ENCODE peak calls at places on chromosomes 5 and 9, in seven cellular contexts. T, E, A, Z, S, H and B are unnamed samples.
A peak's percentile ranks its signal among the peaks of the same experiment; 100 is the strongest.

GRCh38 chr5:103364074-103364473 is 105.5 kb downstream of the MACIR start:
- DNase-seq in T (peak; percentile 32), E (no peak), A (no peak), Z (no peak), S (no peak), H (no peak), B (no peak)

GRCh38 chr5:35857606-35858205 is 1.0 kb downstream of the IL7R start:
- DNase-seq in T (peak; percentile 91), E (no peak), A (no peak), Z (no peak), S (no peak), H (no peak), B (no peak)

GRCh38 chr9:110933350-110934001 is 104.8 kb downstream of the LPAR1 start:
- DNase-seq in T (no peak), E (no peak), A (no peak), Z (no peak), S (no peak), H (no peak), B (no peak)

GRCh38 chr9:133684461-133685361 is 48.5 kb downstream of the DBH start:
- DNase-seq in T (no peak), E (no peak), A (no peak), Z (no peak), S (no peak), H (no peak), B (no peak)

GRCh38 chr9:128371622-128372117 is 496 bp downstream of the URM1 start:
- DNase-seq in T (no peak), E (no peak), A (no peak), Z (no peak), S (no peak), H (no peak), B (no peak)

GRCh38 chr5:137843676-137844284 is 23.9 kb upstream of the MYOT start:
- DNase-seq in T (no peak), E (no peak), A (no peak), Z (no peak), S (no peak), H (no peak), B (no peak)

GRCh38 chr5:64165500-64166200 is at the start of gene RNF180:
- DNase-seq in T (no peak), E (peak; percentile 56), A (peak; percentile 67), Z (peak; percentile 30), S (peak; percentile 10), H (peak; percentile 76), B (peak; percentile 55)

GRCh38 chr5:10715605-10716004 is 45.4 kb downstream of the DAP start:
- DNase-seq in T (no peak), E (no peak), A (no peak), Z (no peak), S (no peak), H (no peak), B (no peak)

DNA sequence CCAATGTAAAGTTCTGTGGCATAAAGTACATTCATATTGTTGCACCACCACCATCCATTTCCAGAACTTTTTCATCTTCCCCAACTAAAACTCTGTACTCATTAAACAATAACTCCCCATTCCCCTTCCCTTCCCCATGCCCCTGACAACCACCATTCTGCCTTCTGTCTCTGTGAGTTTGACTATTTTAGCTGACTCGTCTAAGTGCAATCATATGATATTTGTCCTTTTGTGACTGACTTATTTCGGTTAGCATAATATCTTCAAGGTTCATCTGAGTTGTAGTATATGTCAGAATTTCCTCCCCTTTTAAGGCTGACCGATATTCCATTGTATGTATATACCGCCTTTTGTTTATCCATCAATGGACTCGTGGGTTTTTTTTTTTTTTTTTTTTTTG is 29.0 kb upstream of the SMU1 start:
- DNase-seq in T (no peak), E (no peak), A (no peak), Z (no peak), S (no peak), H (no peak), B (no peak)
- H3K4me1 ChIP-seq in T (peaks cover 26% of the 10 kb centered on the region), E (peaks cover 26% of the 10 kb centered on the region), A (peaks cover 30% of the 10 kb centered on the region), Z (no peaks in the 10 kb centered on the region), S (peaks cover 42% of the 10 kb centered on the region), H (peaks cover 15% of the 10 kb centered on the region), B (peaks cover 22% of the 10 kb centered on the region)

DNA sequence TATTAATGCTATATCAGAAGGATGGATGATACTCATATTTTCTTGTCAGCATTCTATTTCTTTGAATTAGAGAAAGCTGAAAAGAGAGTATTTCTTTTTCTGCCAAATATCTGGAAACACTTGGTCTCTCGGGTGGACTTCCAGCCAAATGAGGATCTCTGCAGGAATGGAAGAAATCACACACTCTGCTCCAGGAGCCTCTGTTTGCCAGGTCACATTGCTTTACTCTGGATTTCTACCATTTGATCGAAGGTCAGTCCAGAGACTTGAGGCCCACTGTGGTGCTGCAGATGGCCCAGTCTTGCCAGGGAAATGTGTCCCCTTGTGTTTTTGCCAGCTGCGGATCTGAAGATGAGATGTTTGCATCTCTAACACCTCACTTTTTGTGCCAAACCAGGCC is 154.1 kb downstream of the PCSK1 start:
- DNase-seq in T (no peak), E (no peak), A (no peak), Z (no peak), S (no peak), H (no peak), B (no peak)
- TF ChIP-seq POLR2A in T (no peak), E (no peak), A (no peak), Z (no peak), S (no peak), H (no peak), B (no peak)

DNA sequence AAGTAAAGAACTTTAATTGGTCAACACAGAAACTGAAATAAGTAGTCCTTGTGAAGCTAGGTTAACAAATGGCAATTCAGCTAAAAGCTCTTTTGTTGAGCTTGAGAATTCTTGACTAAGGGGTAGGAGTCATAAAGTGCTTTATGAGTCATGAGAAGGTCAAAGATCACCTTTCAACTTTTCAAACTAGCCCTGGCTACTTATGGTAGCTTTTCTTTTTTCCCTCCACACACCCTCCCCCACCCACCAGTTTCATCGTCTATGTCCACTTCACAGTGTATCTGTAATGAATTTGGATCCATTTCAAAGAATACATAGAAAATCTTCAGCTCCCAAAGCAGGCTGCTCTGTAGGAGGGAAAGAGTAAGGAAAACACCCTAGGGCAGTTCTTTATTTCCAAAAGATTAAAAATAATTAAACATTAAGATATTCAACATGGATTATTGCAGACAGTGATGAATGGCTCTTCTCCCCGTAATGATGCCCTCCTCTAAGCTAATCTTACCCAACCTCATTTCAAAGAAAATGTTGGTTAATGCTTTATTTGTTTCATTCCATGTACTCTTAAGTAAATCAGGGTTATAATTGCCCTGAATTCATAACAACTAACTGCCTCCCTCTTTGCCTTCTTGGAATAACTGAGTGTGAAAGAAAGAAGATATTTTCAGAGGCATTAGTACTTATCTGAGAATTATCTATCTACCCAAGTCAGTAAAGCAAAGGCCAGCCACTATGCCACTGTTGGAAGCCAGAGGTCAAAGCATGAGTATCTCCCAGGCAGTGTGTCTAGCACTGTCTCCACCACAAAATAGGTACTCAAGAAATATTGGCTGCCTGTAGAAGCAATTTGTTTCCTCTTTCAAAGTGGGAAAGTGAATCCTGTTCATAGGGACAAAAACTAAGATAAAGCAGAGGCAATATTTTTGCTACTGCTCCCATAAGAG is 290.6 kb downstream of the PIK3R1 start:
- DNase-seq in T (peak; percentile 67), E (no peak), A (no peak), Z (peak; percentile 73), S (peak; percentile 5), H (no peak), B (no peak)
- H3K4me1 ChIP-seq in T (peaks cover 2% of the 10 kb centered on the region), E (no peaks in the 10 kb centered on the region), A (no peaks in the 10 kb centered on the region), Z (no peaks in the 10 kb centered on the region), S (peaks cover 14% of the 10 kb centered on the region), H (no peaks in the 10 kb centered on the region), B (no peaks in the 10 kb centered on the region)

GRCh38 chr5:125006011-125006685 is 259.7 kb upstream of the ZNF608 start:
- DNase-seq in T (no peak), E (no peak), A (no peak), Z (no peak), S (no peak), H (no peak), B (no peak)
- TF ChIP-seq POLR2A in T (no peak), E (no peak), A (no peak), Z (no peak), S (no peak), H (no peak), B (no peak)